ENCODE peak calls at places on chromosome 16, in six cellular contexts. X is GM12878, U is K562, M is A549, Q is HepG2, O is endothelial cell of umbilical vein. S is an unnamed sample.
A peak's percentile ranks its signal among the peaks of the same experiment; 100 is the strongest.

GRCh38 chr16:20897253-20897896 is 2.8 kb downstream of the DCUN1D3 start:
- DNase-seq in X (no peak), U (no peak), M (no peak), Q (peak; percentile 36), O (no peak), S (peak; percentile 51)

GRCh38 chr16:84088695-84089395 is 27.9 kb downstream of the MBTPS1 start:
- DNase-seq in X (peak; percentile 67), U (no peak), M (peak; percentile 20), Q (peak; percentile 24), O (no peak), S (peak; percentile 44)

GRCh38 chr16:59886021-59886420 is 1151.9 kb upstream of the GOT2 start:
- DNase-seq in X (no peak), U (no peak), M (peak; percentile 61), Q (no peak), O (peak; percentile 3), S (peak; percentile 47)

GRCh38 chr16:89401205-89401604 is 89.2 kb downstream of the ANKRD11 start:
- DNase-seq in X (no peak), U (no peak), M (no peak), Q (no peak), O (no peak), S (no peak)

GRCh38 chr16:76931186-76931585 is 259.8 kb upstream of the MON1B start:
- DNase-seq in X (no peak), U (no peak), M (no peak), Q (no peak), O (no peak), S (no peak)

GRCh38 chr16:9404811-9405210 is 313.4 kb downstream of the HAPSTR1 start:
- DNase-seq in X (no peak), U (no peak), M (no peak), Q (no peak), O (no peak), S (no peak)

GRCh38 chr16:4653981-4654380 is 29.4 kb downstream of the MGRN1 start:
- DNase-seq in X (no peak), U (no peak), M (peak; percentile 54), Q (peak; percentile 27), O (no peak), S (no peak)

GRCh38 chr16:9103546-9103945 is 12.1 kb downstream of the HAPSTR1 start:
- DNase-seq in X (no peak), U (no peak), M (no peak), Q (no peak), O (no peak), S (no peak)

DNA sequence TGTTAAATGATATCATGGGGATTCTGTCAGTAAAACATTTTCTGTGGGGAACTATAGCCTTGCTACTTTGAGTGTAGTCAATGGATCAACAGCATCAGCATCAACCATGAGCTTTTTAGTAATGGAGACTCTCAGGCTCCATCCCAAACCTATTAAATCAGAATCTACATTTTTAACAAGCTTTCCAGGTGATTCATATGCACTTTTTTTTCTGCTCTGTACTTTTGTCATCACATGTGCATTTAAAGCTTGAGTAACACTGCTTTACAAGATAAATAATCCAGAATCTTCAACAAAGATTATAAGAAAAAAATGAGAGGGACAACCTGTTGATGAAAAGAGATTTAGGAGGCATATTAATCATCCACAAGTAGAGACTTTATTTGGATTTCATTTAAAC is 23.5 kb downstream of the NUP93 start:
- DNase-seq in X (no peak), U (no peak), M (no peak), Q (no peak), O (no peak), S (no peak)
- TF ChIP-seq MYC in X (no peak), U (no peak), M (no peak), Q (no peak), O (no peak), S (no peak)

DNA sequence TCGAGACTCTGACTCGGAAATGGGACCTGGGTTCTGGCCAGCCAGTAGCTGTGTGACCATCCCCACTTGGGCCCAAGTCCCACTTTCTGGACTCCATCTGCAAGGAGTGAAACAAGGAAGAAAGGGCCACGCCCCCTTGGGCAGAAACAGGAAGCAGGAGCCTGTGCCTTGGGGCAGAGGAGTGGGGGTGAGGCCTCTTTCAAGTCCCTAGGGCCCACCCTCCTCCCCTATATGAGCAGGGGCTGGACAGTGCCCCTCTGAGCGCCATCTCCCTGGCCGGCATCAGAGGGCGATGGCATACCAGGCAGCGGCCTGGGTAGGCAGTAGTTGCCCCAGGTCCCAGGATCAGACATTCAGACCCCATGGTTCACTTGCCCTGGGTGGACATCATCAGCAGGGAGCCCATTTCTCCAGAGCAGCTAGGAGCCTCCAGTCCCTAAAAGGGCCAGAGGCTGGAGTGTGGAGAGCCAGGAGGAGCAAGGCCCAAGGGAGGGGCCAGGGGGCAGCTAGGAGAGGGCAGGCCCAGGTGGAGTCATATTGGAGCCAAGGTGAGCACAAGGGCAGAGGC is 7.1 kb downstream of the BCAR1 start:
- DNase-seq in X (no peak), U (no peak), M (no peak), Q (no peak), O (peak; percentile 62), S (peak; percentile 76)
- H3K4me3 ChIP-seq in X (no peak overlapping the region), U (no peak overlapping the region), M (no peak overlapping the region), Q (no peak overlapping the region), O (no peak overlapping the region), S (no peak overlapping the region)

DNA sequence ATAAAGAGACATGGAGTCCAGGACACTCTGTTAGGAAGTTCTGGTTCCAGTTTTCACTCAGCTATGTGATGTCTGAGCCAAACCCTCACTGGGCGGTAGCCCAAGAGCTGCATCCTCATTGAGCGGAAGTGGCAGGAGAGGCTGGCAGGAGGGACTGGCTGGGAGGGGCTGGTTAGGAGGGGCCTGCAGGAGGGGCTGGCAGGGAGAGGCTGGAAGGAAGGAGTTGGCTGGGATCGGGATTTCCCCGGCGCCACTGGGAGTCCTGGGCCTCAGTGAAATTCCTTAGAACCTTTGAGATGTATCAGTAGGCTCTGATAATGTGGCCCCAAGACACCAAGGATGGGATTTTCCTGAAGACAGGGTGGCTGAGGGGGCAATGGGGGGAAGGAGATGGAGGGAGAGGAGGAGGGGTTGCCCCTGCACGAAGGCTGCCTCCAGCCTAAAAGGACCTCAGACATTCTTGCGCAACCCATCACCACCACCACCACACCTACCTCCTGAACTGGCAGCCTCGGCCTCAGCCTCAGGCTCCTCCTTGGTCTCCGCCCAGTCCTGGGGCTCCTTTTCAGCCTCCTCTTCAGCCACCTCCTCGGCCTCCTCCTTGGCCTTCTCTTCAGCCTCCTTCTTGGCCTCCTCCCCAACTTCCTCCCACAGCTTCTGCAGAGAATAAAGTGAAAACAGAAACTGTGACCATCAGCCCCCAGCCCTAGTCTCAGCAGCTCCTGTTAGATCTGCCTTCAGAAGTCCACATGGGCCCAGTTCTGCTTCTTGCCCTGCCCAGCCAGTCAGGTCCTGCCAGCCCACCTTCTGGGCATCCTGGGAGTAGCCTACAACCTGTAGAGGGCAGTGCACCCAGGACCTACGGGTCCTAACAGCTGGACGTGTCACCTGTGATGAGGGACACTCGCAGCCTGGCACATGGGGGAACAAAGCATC is 31.7 kb downstream of the CNGB1 start:
- DNase-seq in X (no peak), U (no peak), M (peak; percentile 36), Q (peak; percentile 22), O (peak; percentile 9), S (peak; percentile 62)
- TF ChIP-seq CTCF in X (no peak), U (peak; percentile 47), M (peak; percentile 18), Q (peak; percentile 65), O (no peak), S (peak; percentile 9)

DNA sequence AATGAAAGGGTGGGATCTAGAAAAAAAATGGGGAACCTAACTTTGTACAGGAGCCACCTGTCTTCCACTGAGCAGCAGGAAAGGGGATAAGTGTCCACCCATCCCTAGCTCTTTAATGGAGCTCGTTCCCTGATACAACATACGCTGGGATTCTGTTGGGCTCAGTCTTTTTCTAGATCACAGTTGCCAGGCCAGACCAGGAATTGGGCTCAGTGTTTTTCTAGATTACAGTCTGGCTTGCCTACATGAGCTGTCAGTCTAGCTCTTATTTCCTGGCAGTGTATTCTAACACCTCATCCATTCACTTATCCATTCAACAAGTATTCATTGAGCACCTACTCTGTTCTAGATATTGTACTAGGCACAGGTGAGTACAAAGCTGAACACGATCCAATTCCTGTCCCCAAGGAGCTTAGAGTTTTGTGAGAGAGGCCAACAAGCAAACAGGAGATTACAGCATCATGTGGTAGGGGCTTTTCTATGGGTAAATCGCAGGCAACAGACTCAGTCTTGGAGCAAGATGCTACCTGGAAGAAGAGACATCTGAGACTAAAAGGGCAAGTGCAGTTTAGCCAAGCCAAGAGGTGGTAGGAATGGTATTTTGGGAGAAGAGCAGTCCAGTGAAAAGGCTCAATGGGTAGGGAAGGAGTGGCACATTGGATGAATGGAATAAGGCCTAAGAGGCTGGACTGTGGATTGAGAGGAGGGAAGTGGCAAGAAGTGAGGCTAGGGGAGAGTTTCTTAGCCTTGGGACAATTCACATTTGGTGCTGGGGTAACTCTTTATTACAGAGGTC is 138.0 kb upstream of the HS3ST2 start:
- DNase-seq in X (no peak), U (no peak), M (no peak), Q (no peak), O (no peak), S (no peak)
- TF ChIP-seq MYC in X (no peak), U (no peak), M (no peak), Q (no peak), O (no peak), S (no peak)

GRCh38 chr16:28064150-28064549 is 636 bp upstream of the GSG1L start:
- DNase-seq in X (no peak), U (no peak), M (no peak), Q (no peak), O (no peak), S (no peak)

GRCh38 chr16:28063611-28064061 is at the start of gene GSG1L:
- DNase-seq in X (no peak), U (no peak), M (no peak), Q (no peak), O (no peak), S (no peak)

GRCh38 chr16:28062261-28063046 is 1.1 kb downstream of the GSG1L start:
- DNase-seq in X (no peak), U (no peak), M (no peak), Q (no peak), O (no peak), S (no peak)

GRCh38 chr16:28061702-28062101 is 1.8 kb downstream of the GSG1L start:
- DNase-seq in X (no peak), U (no peak), M (no peak), Q (no peak), O (no peak), S (no peak)

GRCh38 chr16:28063047-28063521 is 430 bp downstream of the GSG1L start:
- DNase-seq in X (no peak), U (no peak), M (peak; percentile 23), Q (no peak), O (no peak), S (peak; percentile 50)
- H3K4me3 ChIP-seq in X (no peak overlapping the region), U (no peak overlapping the region), M (peak overlapping the region; percentile 47), Q (peak overlapping the region; percentile 30), O (peak overlapping the region; percentile 18), S (no peak overlapping the region)

S was measured in NB4.